ENCODE peak calls at places on chromosomes 11 and 22, in nine cellular contexts. One of them, this sample, is unnamed.

GRCh38 chr11:8372641-8373381 is 109.1 kb upstream of the LMO1 start:
- DNase-seq in ascending aorta: no peak
- DNase-seq in fibroblast of mammary gland: no peak
- DNase-seq in RWPE1: no peak
- DNase-seq in HFFc6: no peak
- DNase-seq in choroid plexus epithelial cell: no peak
- DNase-seq in cardiac fibroblast: no peak
- DNase-seq in heart right ventricle: no peak
- DNase-seq in kidney: no peak
- DNase-seq in this sample: no peak

GRCh38 chr11:70241709-70242108 is 28.8 kb upstream of the PPFIA1 start:
- DNase-seq in ascending aorta: no peak
- DNase-seq in fibroblast of mammary gland: no peak
- DNase-seq in RWPE1: no peak
- DNase-seq in HFFc6: no peak
- DNase-seq in choroid plexus epithelial cell: no peak
- DNase-seq in cardiac fibroblast: no peak
- DNase-seq in heart right ventricle: no peak
- DNase-seq in kidney: no peak
- DNase-seq in this sample: no peak

GRCh38 chr22:23035557-23036277 is 34.6 kb upstream of the GNAZ start:
- DNase-seq in ascending aorta: no peak
- DNase-seq in fibroblast of mammary gland: no peak
- DNase-seq in RWPE1: no peak
- DNase-seq in HFFc6: no peak
- DNase-seq in choroid plexus epithelial cell: no peak
- DNase-seq in cardiac fibroblast: no peak
- DNase-seq in heart right ventricle: no peak
- DNase-seq in kidney: no peak
- DNase-seq in this sample: no peak

GRCh38 chr11:46845440-46845739 is 690 bp downstream of the CKAP5 start:
- DNase-seq in ascending aorta: no peak
- DNase-seq in fibroblast of mammary gland: peak
- DNase-seq in RWPE1: peak
- DNase-seq in HFFc6: peak
- DNase-seq in choroid plexus epithelial cell: peak
- DNase-seq in cardiac fibroblast: no peak
- DNase-seq in heart right ventricle: no peak
- DNase-seq in kidney: no peak
- DNase-seq in this sample: no peak

GRCh38 chr11:43861141-43861540 is 19.5 kb upstream of the ALKBH3 start:
- DNase-seq in ascending aorta: no peak
- DNase-seq in fibroblast of mammary gland: no peak
- DNase-seq in RWPE1: no peak
- DNase-seq in HFFc6: no peak
- DNase-seq in choroid plexus epithelial cell: no peak
- DNase-seq in cardiac fibroblast: no peak
- DNase-seq in heart right ventricle: no peak
- DNase-seq in kidney: no peak
- DNase-seq in this sample: no peak

GRCh38 chr11:10612217-10612862 is 43.9 kb upstream of the LYVE1 start:
- DNase-seq in ascending aorta: no peak
- DNase-seq in fibroblast of mammary gland: no peak
- DNase-seq in RWPE1: no peak
- DNase-seq in HFFc6: no peak
- DNase-seq in choroid plexus epithelial cell: no peak
- DNase-seq in cardiac fibroblast: no peak
- DNase-seq in heart right ventricle: no peak
- DNase-seq in kidney: no peak
- DNase-seq in this sample: no peak

GRCh38 chr11:103673773-103674172 is 362.7 kb upstream of the DDI1 start:
- DNase-seq in ascending aorta: no peak
- DNase-seq in fibroblast of mammary gland: peak
- DNase-seq in RWPE1: no peak
- DNase-seq in HFFc6: peak
- DNase-seq in choroid plexus epithelial cell: peak
- DNase-seq in cardiac fibroblast: peak
- DNase-seq in heart right ventricle: no peak
- DNase-seq in kidney: no peak
- DNase-seq in this sample: peak

GRCh38 chr22:25357606-25358420 is 138.4 kb downstream of the CRYBB2 start:
- DNase-seq in ascending aorta: no peak
- DNase-seq in fibroblast of mammary gland: no peak
- DNase-seq in RWPE1: no peak
- DNase-seq in HFFc6: no peak
- DNase-seq in choroid plexus epithelial cell: no peak
- DNase-seq in cardiac fibroblast: no peak
- DNase-seq in heart right ventricle: no peak
- DNase-seq in kidney: peak
- DNase-seq in this sample: no peak

GRCh38 chr11:12745787-12746186 is 71.6 kb downstream of the TEAD1 start:
- DNase-seq in ascending aorta: no peak
- DNase-seq in fibroblast of mammary gland: no peak
- DNase-seq in RWPE1: no peak
- DNase-seq in HFFc6: no peak
- DNase-seq in choroid plexus epithelial cell: no peak
- DNase-seq in cardiac fibroblast: no peak
- DNase-seq in heart right ventricle: no peak
- DNase-seq in kidney: no peak
- DNase-seq in this sample: no peak

GRCh38 chr11:71418643-71419042 is 29.6 kb downstream of the DHCR7 start:
- DNase-seq in ascending aorta: no peak
- DNase-seq in fibroblast of mammary gland: no peak
- DNase-seq in RWPE1: no peak
- DNase-seq in HFFc6: no peak
- DNase-seq in choroid plexus epithelial cell: no peak
- DNase-seq in cardiac fibroblast: no peak
- DNase-seq in heart right ventricle: no peak
- DNase-seq in kidney: no peak
- DNase-seq in this sample: no peak

GRCh38 chr22:19902245-19902699 is 39.3 kb upstream of the COMT start:
- DNase-seq in ascending aorta: no peak
- DNase-seq in fibroblast of mammary gland: no peak
- DNase-seq in RWPE1: no peak
- DNase-seq in HFFc6: no peak
- DNase-seq in choroid plexus epithelial cell: no peak
- DNase-seq in cardiac fibroblast: no peak
- DNase-seq in heart right ventricle: no peak
- DNase-seq in kidney: peak
- DNase-seq in this sample: no peak

DNA sequence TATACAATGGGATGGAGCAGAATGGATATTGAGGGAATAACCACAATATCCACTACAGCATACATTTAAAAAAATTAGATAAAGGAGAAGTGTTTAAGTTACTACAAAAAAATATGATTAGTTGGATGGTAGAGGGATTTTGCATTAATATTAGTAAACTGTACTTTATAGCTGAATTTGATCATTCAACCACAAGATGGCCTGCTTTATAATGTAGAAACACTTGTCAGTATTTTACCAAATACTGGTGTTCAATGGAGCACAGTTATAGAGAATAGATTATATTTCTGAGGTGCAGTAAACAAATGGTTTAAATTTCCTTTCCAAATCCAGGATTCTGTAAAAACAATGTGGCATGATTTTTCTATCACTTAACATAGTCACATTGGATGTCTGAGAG is 818.8 kb upstream of the CHORDC1 start:
- DNase-seq in ascending aorta: no peak
- DNase-seq in fibroblast of mammary gland: no peak
- DNase-seq in RWPE1: no peak
- DNase-seq in HFFc6: no peak
- DNase-seq in choroid plexus epithelial cell: peak
- DNase-seq in cardiac fibroblast: peak
- DNase-seq in heart right ventricle: no peak
- DNase-seq in kidney: no peak
- DNase-seq in this sample: no peak
- TF ChIP-seq CTCF in ascending aorta: no peak
- TF ChIP-seq CTCF in fibroblast of mammary gland: no peak
- TF ChIP-seq CTCF in RWPE1: no peak
- TF ChIP-seq CTCF in HFFc6: no peak
- TF ChIP-seq CTCF in choroid plexus epithelial cell: peak
- TF ChIP-seq CTCF in cardiac fibroblast: no peak
- TF ChIP-seq CTCF in heart right ventricle: no peak
- TF ChIP-seq CTCF in kidney: no peak
- TF ChIP-seq CTCF in this sample: no peak

DNA sequence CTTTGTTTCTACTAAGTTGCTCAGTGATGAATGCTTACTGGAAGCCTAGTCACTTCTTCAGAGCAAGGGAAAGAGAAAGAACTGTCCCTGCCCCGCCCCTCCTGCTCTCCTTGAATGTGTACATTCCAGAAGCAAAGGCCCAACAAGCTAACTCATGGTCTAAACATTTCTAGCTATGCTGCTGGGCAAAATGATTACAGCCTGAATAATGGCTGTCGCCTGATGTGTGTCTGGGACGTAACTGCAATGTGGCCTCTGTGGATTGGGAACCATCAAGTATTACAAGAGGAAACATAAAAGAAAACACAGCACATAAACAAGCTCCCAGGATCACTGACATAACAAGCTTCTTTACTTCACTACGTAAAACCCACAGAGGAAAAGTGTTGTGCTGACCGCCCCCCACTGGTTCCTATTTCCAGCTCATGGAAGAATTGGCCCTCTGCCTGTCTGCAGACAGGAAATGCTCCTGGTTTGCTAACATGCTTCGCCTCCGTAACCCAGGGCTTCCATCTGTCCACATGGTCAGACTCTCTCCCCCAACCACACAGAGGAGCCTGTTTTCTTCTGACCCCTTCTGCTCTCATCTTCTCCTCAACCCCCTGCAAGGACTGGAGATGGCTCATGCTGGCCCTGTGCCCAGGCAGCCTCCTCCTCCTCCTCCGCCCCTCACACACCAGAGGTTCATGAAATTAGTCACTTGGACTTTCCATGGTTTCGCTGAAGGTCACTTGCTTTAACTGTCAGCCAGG is 187.2 kb downstream of the MAML2 start:
- DNase-seq in ascending aorta: peak
- DNase-seq in fibroblast of mammary gland: peak
- DNase-seq in RWPE1: peak
- DNase-seq in HFFc6: peak
- DNase-seq in choroid plexus epithelial cell: peak
- DNase-seq in cardiac fibroblast: peak
- DNase-seq in heart right ventricle: peak
- DNase-seq in kidney: peak
- DNase-seq in this sample: peak
- TF ChIP-seq CTCF in ascending aorta: no peak
- TF ChIP-seq CTCF in fibroblast of mammary gland: peak
- TF ChIP-seq CTCF in RWPE1: no peak
- TF ChIP-seq CTCF in HFFc6: peak
- TF ChIP-seq CTCF in choroid plexus epithelial cell: peak
- TF ChIP-seq CTCF in cardiac fibroblast: peak
- TF ChIP-seq CTCF in heart right ventricle: no peak
- TF ChIP-seq CTCF in kidney: peak
- TF ChIP-seq CTCF in this sample: peak

DNA sequence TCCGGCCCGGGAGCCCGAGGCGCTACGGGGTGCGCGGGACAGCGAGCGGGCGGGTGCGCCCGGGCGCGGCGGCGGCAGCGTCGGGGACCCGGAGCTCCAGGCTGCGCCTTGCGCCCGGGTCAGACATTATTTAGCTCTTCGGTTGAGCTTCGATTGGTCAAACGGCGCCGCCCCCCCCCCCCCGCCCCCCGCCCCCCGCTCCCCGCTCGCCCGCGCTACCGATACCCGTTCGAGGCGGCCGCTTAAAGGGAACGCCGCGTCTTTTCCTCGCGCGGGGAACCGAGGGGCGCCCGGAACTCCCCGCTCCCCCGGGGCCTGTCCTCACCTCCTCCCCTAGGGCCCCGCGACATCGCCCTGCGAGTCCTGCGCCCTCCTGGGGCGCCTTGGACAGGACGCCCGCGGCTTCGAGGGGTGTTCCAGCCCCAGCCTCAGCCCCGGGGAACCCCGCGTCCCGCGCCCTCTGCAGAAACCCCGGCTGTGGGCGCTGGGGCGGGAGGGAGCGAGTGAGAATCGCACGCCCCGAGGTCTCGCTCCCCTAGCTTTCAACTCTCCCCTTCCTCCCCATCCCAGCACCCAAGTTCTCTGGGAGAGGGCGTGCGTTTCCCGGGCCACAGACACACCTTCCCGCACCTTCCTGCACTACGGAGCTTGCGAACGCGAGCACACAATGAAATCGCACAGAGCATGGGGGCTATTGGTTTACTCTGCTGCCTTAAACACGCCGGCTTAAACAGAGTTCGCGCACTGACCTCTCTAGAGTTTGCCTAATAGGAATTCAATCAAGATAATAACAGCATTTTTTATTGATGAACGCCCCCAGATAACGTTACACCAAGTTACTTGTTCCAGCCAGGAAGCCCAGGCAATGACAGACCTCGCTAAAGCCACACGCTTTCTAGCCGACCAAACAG is at the start of gene BDNF:
- DNase-seq in ascending aorta: no peak
- DNase-seq in fibroblast of mammary gland: peak
- DNase-seq in RWPE1: peak
- DNase-seq in HFFc6: peak
- DNase-seq in choroid plexus epithelial cell: peak
- DNase-seq in cardiac fibroblast: peak
- DNase-seq in heart right ventricle: no peak
- DNase-seq in kidney: peak
- DNase-seq in this sample: peak
- TF ChIP-seq CTCF in ascending aorta: no peak
- TF ChIP-seq CTCF in fibroblast of mammary gland: no peak
- TF ChIP-seq CTCF in RWPE1: no peak
- TF ChIP-seq CTCF in HFFc6: no peak
- TF ChIP-seq CTCF in choroid plexus epithelial cell: no peak
- TF ChIP-seq CTCF in cardiac fibroblast: no peak
- TF ChIP-seq CTCF in heart right ventricle: no peak
- TF ChIP-seq CTCF in kidney: no peak
- TF ChIP-seq CTCF in this sample: no peak

GRCh38 chr11:101686514-101686913 is 102.7 kb upstream of the TRPC6 start:
- DNase-seq in ascending aorta: no peak
- DNase-seq in fibroblast of mammary gland: peak
- DNase-seq in RWPE1: peak
- DNase-seq in HFFc6: no peak
- DNase-seq in choroid plexus epithelial cell: peak
- DNase-seq in cardiac fibroblast: peak
- DNase-seq in heart right ventricle: no peak
- DNase-seq in kidney: no peak
- DNase-seq in this sample: peak
- TF ChIP-seq CTCF in ascending aorta: no peak
- TF ChIP-seq CTCF in fibroblast of mammary gland: no peak
- TF ChIP-seq CTCF in RWPE1: no peak
- TF ChIP-seq CTCF in HFFc6: no peak
- TF ChIP-seq CTCF in choroid plexus epithelial cell: no peak
- TF ChIP-seq CTCF in cardiac fibroblast: no peak
- TF ChIP-seq CTCF in heart right ventricle: no peak
- TF ChIP-seq CTCF in kidney: no peak
- TF ChIP-seq CTCF in this sample: no peak

GRCh38 chr22:27416553-27417427 is 384.8 kb downstream of the MN1 start:
- DNase-seq in ascending aorta: no peak
- DNase-seq in fibroblast of mammary gland: peak
- DNase-seq in RWPE1: peak
- DNase-seq in HFFc6: peak
- DNase-seq in choroid plexus epithelial cell: peak
- DNase-seq in cardiac fibroblast: peak
- DNase-seq in heart right ventricle: no peak
- DNase-seq in kidney: no peak
- DNase-seq in this sample: peak
- TF ChIP-seq CTCF in ascending aorta: no peak
- TF ChIP-seq CTCF in fibroblast of mammary gland: peak
- TF ChIP-seq CTCF in RWPE1: no peak
- TF ChIP-seq CTCF in HFFc6: peak
- TF ChIP-seq CTCF in choroid plexus epithelial cell: peak
- TF ChIP-seq CTCF in cardiac fibroblast: peak
- TF ChIP-seq CTCF in heart right ventricle: no peak
- TF ChIP-seq CTCF in kidney: no peak
- TF ChIP-seq CTCF in this sample: peak

This sample was measured in fibroblast of pulmonary artery.